ENCODE peak calls at places on chromosomes 5 and 9, in five cellular contexts. D is heart left ventricle, T is fibroblast of pulmonary artery, I is GM23248, A is foreskin fibroblast. V is an unnamed sample.

GRCh38 chr9:34025062-34025461 is 23.6 kb downstream of the UBAP2 start:
- DNase-seq in A (no peak), I (peak), D (no peak), T (peak), V (no peak)

GRCh38 chr9:34443533-34443932 is 14.8 kb downstream of the FAM219A start:
- DNase-seq in D (no peak), I (no peak), A (no peak), T (no peak), V (no peak)

GRCh38 chr9:97819735-97820134 is 33.3 kb upstream of the FOXE1 start:
- DNase-seq in T (no peak), I (no peak), A (no peak), D (no peak), V (no peak)

GRCh38 chr5:168163966-168164365 is 127.5 kb upstream of the WWC1 start:
- DNase-seq in A (no peak), I (no peak), D (no peak), T (no peak), V (no peak)

GRCh38 chr5:26700759-26701384 is 337.5 kb downstream of the CDH9 start:
- DNase-seq in T (no peak), A (no peak), I (peak), D (no peak), V (no peak)

GRCh38 chr5:17105744-17106450 is 111.5 kb upstream of the BASP1 start:
- DNase-seq in I (peak), A (peak), D (no peak), T (peak), V (peak)

GRCh38 chr5:113267361-113267900 is 167.4 kb downstream of the TSSK1B start:
- DNase-seq in I (no peak), T (no peak), D (no peak), A (no peak), V (no peak)

GRCh38 chr5:27815061-27815460 is 776.7 kb upstream of the CDH9 start:
- DNase-seq in I (no peak), T (no peak), A (no peak), D (no peak), V (no peak)

GRCh38 chr5:154850255-154851062 is at the start of gene FAXDC2:
- DNase-seq in D (peak), T (peak), I (peak), A (peak), V (peak)

GRCh38 chr5:14971864-14972263 is 100.3 kb upstream of the ANKH start:
- DNase-seq in T (no peak), D (no peak), A (no peak), I (no peak), V (no peak)

GRCh38 chr9:133515240-133515610 is 9.5 kb downstream of the MYMK start:
- DNase-seq in I (no peak), T (no peak), A (no peak), D (peak), V (no peak)

GRCh38 chr5:56607551-56607950 is 207.8 kb upstream of the MAP3K1 start:
- DNase-seq in I (peak), T (no peak), A (peak), D (no peak), V (no peak)

GRCh38 chr5:23820764-23821471 is 313.5 kb downstream of the PRDM9 start:
- DNase-seq in T (peak), A (peak), I (peak), D (no peak), V (no peak)

GRCh38 chr5:12023614-12024241 is 119.5 kb upstream of the CTNND2 start:
- DNase-seq in I (peak), D (no peak), A (peak), T (peak), V (no peak)

GRCh38 chr9:90770927-90771326 is 30.7 kb upstream of the SYK start:
- DNase-seq in T (no peak), I (no peak), A (no peak), D (no peak), V (no peak)

GRCh38 chr5:178375348-178375747 is 142.7 kb upstream of the PHYKPL start:
- DNase-seq in A (no peak), T (no peak), I (no peak), D (no peak), V (no peak)

GRCh38 chr5:132641841-132642240 is 16.1 kb upstream of the IL13 start:
- DNase-seq in A (no peak), T (no peak), D (no peak), I (no peak), V (no peak)

GRCh38 chr5:23446436-23446835 is 61.0 kb upstream of the PRDM9 start:
- DNase-seq in I (peak), A (peak), T (peak), D (no peak), V (peak)

GRCh38 chr5:124783794-124784193 is 37.4 kb upstream of the ZNF608 start:
- DNase-seq in A (peak), T (peak), I (peak), D (no peak), V (peak)

GRCh38 chr9:12882430-12882829 is 107.6 kb downstream of the LURAP1L start:
- DNase-seq in D (no peak), A (peak), I (peak), T (peak), V (peak)

GRCh38 chr5:80193421-80193820 is 62.4 kb downstream of the SERINC5 start:
- DNase-seq in A (peak), I (no peak), D (no peak), T (no peak), V (no peak)

GRCh38 chr9:80595192-80595591 is 1023.4 kb downstream of the TLE4 start:
- DNase-seq in T (no peak), I (no peak), A (no peak), D (no peak), V (no peak)

GRCh38 chr9:93964685-93965084 is 9.5 kb upstream of the BARX1 start:
- DNase-seq in D (peak), T (no peak), A (no peak), I (no peak), V (no peak)

GRCh38 chr9:21443849-21444625 is 3.8 kb downstream of the IFNA1 start:
- DNase-seq in A (no peak), T (no peak), D (no peak), I (no peak), V (no peak)

GRCh38 chr9:131755541-131756198 is 15.8 kb upstream of the RAPGEF1 start:
- DNase-seq in A (peak), D (peak), I (peak), T (peak), V (no peak)

GRCh38 chr5:14806452-14806851 is 65.1 kb downstream of the ANKH start:
- DNase-seq in I (peak), A (peak), D (peak), T (peak), V (peak)

GRCh38 chr5:175521313-175521833 is 43.0 kb downstream of the SFXN1 start:
- DNase-seq in T (no peak), A (no peak), D (no peak), I (no peak), V (no peak)

GRCh38 chr9:71984388-71985069 is 73.1 kb downstream of the C9orf85 start:
- DNase-seq in A (peak), T (peak), D (peak), I (peak), V (peak)

GRCh38 chr5:88322785-88323184 is 54.1 kb upstream of the TMEM161B start:
- DNase-seq in D (no peak), T (no peak), A (no peak), I (no peak), V (no peak)

GRCh38 chr9:109150925-109151547 is 16.0 kb downstream of the FRRS1L start:
- DNase-seq in A (no peak), D (no peak), T (no peak), I (no peak), V (no peak)

GRCh38 chr9:128895556-128895955 is 13.6 kb downstream of the LRRC8A start:
- DNase-seq in I (no peak), D (no peak), A (peak), T (no peak), V (no peak)

GRCh38 chr9:136007906-136008692 is 46.9 kb upstream of the UBAC1 start:
- DNase-seq in T (peak), D (peak), I (peak), A (peak), V (no peak)

GRCh38 chr5:19837536-19838179 is 150.3 kb downstream of the CDH18 start:
- DNase-seq in A (peak), D (no peak), I (peak), T (peak), V (peak)

GRCh38 chr5:178207183-178207916 is 3.0 kb downstream of the HNRNPAB start:
- DNase-seq in D (no peak), I (peak), T (peak), A (peak), V (no peak)

GRCh38 chr9:78871086-78871451 is 574.1 kb downstream of the PSAT1 start:
- DNase-seq in D (no peak), A (no peak), I (no peak), T (no peak), V (no peak)

GRCh38 chr5:90606539-90606938 is 47.9 kb downstream of the ADGRV1 start:
- DNase-seq in A (peak), D (no peak), T (no peak), I (no peak), V (no peak)

GRCh38 chr5:87539839-87540238 is 127.1 kb upstream of the CCNH start:
- DNase-seq in A (no peak), D (no peak), I (no peak), T (no peak), V (no peak)

GRCh38 chr5:113330533-113331200 is 104.1 kb downstream of the TSSK1B start:
- DNase-seq in I (peak), T (peak), D (no peak), A (peak), V (no peak)

GRCh38 chr9:132494857-132495256 is 84.8 kb downstream of the CFAP77 start:
- DNase-seq in D (no peak), I (no peak), A (no peak), T (no peak), V (no peak)

GRCh38 chr5:39198080-39198479 is 21.3 kb downstream of the FYB1 start:
- DNase-seq in A (no peak), D (no peak), I (no peak), T (no peak), V (no peak)
- H3K4me3 ChIP-seq in A (no peak), D (no peak), I (no peak), T (no peak), V (no peak)

GRCh38 chr9:105969672-105970071 is 275.3 kb downstream of the TMEM38B start:
- DNase-seq in T (no peak), A (no peak), I (no peak), D (no peak), V (no peak)
- H3K4me3 ChIP-seq in T (no peak), A (no peak), I (no peak), D (no peak), V (no peak)

DNA sequence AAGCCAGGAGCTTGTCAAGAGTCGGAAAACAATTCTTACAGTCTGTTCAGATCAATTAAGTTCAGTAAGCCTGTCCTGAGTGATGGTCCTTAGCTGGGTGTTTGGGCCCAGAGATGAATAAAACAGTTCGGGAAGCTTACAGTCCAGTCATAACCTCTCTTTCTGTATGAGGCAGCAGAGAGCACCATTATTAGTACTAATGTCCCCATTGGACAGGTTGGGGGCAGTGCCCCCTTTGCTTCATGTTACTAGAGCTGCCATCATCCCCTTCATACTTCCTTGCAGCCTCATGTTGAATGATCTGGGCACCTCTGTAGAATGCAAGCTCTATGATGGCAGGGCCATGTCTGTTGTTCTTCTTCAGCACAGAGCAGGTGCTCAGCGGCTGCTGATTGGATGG is 9.8 kb downstream of the DOCK2 start:
- DNase-seq in D (no peak), A (no peak), I (no peak), T (no peak), V (no peak)
- H3K4me3 ChIP-seq in D (no peak), A (no peak), I (no peak), T (no peak), V (no peak)

DNA sequence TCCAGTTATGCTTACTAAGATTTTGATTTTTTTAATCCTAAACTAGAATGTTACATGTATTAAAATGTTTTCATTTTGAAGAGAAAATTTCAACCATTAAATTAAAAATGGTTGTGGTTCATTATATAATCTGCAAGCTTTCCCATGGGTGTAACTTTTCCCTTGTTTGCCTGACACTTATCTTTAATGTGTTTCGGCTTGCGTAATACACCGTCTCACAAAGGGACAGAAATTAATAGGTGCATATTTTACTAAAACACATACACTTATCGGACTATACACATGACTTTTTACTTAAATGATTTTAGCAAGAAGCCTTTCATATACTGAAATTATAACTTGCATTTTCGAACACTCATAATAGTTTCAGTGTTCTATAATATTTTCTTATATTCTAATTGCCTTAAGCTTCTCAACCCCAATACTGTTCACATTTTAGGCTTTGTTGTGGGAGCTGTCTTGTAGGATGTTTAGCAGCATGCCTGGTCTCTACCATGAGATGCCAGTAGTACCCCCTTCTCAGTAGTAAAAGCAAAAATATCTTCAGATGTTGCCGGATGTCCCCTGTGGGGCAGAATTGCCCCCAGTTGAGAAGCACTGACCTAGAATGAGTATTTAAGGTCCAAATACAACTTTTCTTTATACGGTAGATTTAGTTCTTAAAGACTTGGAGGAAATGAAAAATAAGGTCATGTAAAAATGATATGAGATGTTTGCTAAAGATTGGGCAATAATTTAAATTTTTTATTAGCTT is 28.6 kb downstream of the UGCG start:
- DNase-seq in I (no peak), T (no peak), A (no peak), D (no peak), V (no peak)
- H3K4me3 ChIP-seq in I (no peak), T (no peak), A (no peak), D (no peak), V (no peak)

GRCh38 chr5:119071573-119071874 is 637 bp downstream of the DMXL1 start:
- DNase-seq in T (peak), D (no peak), I (no peak), A (no peak), V (no peak)

GRCh38 chr5:119070578-119070827 is 384 bp upstream of the DMXL1 start:
- DNase-seq in I (no peak), D (peak), T (no peak), A (no peak), V (no peak)

GRCh38 chr5:119070828-119071572 is at the start of gene DMXL1:
- DNase-seq in T (peak), I (peak), A (peak), D (peak), V (peak)

GRCh38 chr5:119074419-119074818 is 3.5 kb downstream of the DMXL1 start:
- DNase-seq in I (no peak), A (no peak), D (no peak), T (no peak), V (no peak)

GRCh38 chr5:119072496-119072895 is 1.6 kb downstream of the DMXL1 start:
- DNase-seq in T (no peak), I (peak), A (no peak), D (no peak), V (no peak)
- H3K4me3 ChIP-seq in T (peak), I (peak), A (peak), D (peak), V (no peak)